ENCODE peak calls at places on chromosomes 4 and X, in ten cellular contexts. One of them, this sample, is unnamed.

GRCh38 chr4:110503588-110504435 is 27.9 kb downstream of the ENPEP start:
- DNase-seq in stimulated activated naive B cell treated with anti-CD40 and anti-IgM and Interleukin-4, amounts not matched to agents 10 μg/mL and 1 μg/mL and 100 μg/mL, for 72 hours: no peak
- DNase-seq in HT1080: no peak
- DNase-seq in non-pigmented ciliary epithelial cell: no peak
- DNase-seq in stimulated activated CD8-positive, alpha-beta memory T cell treated with anti-CD3 and anti-CD28 coated beads, Interleukin-2, amount 100 ng/mL, for 1 hour: no peak
- DNase-seq in GM12891: no peak
- DNase-seq in M059J: no peak
- DNase-seq in activated T-cell treated with anti-CD3 and anti-CD28 coated beads, Interleukin-2, amount 50 U/mL, for 72 hours: no peak
- DNase-seq in hippocampal formation: no peak
- DNase-seq in T-cell: no peak
- DNase-seq in this sample: no peak

GRCh38 chr4:170656506-170656905 is 566.8 kb upstream of the AADAT start:
- DNase-seq in stimulated activated naive B cell treated with anti-CD40 and anti-IgM and Interleukin-4, amounts not matched to agents 10 μg/mL and 1 μg/mL and 100 μg/mL, for 72 hours: no peak
- DNase-seq in HT1080: no peak
- DNase-seq in non-pigmented ciliary epithelial cell: no peak
- DNase-seq in stimulated activated CD8-positive, alpha-beta memory T cell treated with anti-CD3 and anti-CD28 coated beads, Interleukin-2, amount 100 ng/mL, for 1 hour: no peak
- DNase-seq in GM12891: no peak
- DNase-seq in M059J: no peak
- DNase-seq in activated T-cell treated with anti-CD3 and anti-CD28 coated beads, Interleukin-2, amount 50 U/mL, for 72 hours: no peak
- DNase-seq in hippocampal formation: no peak
- DNase-seq in T-cell: no peak
- DNase-seq in this sample: no peak

GRCh38 chr4:37383579-37384229 is 139.2 kb downstream of the NWD2 start:
- DNase-seq in stimulated activated naive B cell treated with anti-CD40 and anti-IgM and Interleukin-4, amounts not matched to agents 10 μg/mL and 1 μg/mL and 100 μg/mL, for 72 hours: peak
- DNase-seq in HT1080: peak
- DNase-seq in non-pigmented ciliary epithelial cell: no peak
- DNase-seq in stimulated activated CD8-positive, alpha-beta memory T cell treated with anti-CD3 and anti-CD28 coated beads, Interleukin-2, amount 100 ng/mL, for 1 hour: no peak
- DNase-seq in GM12891: no peak
- DNase-seq in M059J: peak
- DNase-seq in activated T-cell treated with anti-CD3 and anti-CD28 coated beads, Interleukin-2, amount 50 U/mL, for 72 hours: peak
- DNase-seq in hippocampal formation: peak
- DNase-seq in T-cell: no peak
- DNase-seq in this sample: peak

GRCh38 chr4:87108142-87108546 is 112.3 kb downstream of the KLHL8 start:
- DNase-seq in stimulated activated naive B cell treated with anti-CD40 and anti-IgM and Interleukin-4, amounts not matched to agents 10 μg/mL and 1 μg/mL and 100 μg/mL, for 72 hours: no peak
- DNase-seq in HT1080: peak
- DNase-seq in non-pigmented ciliary epithelial cell: peak
- DNase-seq in stimulated activated CD8-positive, alpha-beta memory T cell treated with anti-CD3 and anti-CD28 coated beads, Interleukin-2, amount 100 ng/mL, for 1 hour: no peak
- DNase-seq in GM12891: no peak
- DNase-seq in M059J: peak
- DNase-seq in activated T-cell treated with anti-CD3 and anti-CD28 coated beads, Interleukin-2, amount 50 U/mL, for 72 hours: no peak
- DNase-seq in hippocampal formation: no peak
- DNase-seq in T-cell: no peak
- DNase-seq in this sample: no peak

GRCh38 chr4:77203380-77204197 is 46.6 kb downstream of the CCNG2 start:
- DNase-seq in stimulated activated naive B cell treated with anti-CD40 and anti-IgM and Interleukin-4, amounts not matched to agents 10 μg/mL and 1 μg/mL and 100 μg/mL, for 72 hours: peak
- DNase-seq in HT1080: peak
- DNase-seq in non-pigmented ciliary epithelial cell: peak
- DNase-seq in stimulated activated CD8-positive, alpha-beta memory T cell treated with anti-CD3 and anti-CD28 coated beads, Interleukin-2, amount 100 ng/mL, for 1 hour: peak
- DNase-seq in GM12891: peak
- DNase-seq in M059J: peak
- DNase-seq in activated T-cell treated with anti-CD3 and anti-CD28 coated beads, Interleukin-2, amount 50 U/mL, for 72 hours: peak
- DNase-seq in hippocampal formation: peak
- DNase-seq in T-cell: peak
- DNase-seq in this sample: peak

GRCh38 chr4:27638163-27638915 is 777.7 kb downstream of the STIM2 start:
- DNase-seq in stimulated activated naive B cell treated with anti-CD40 and anti-IgM and Interleukin-4, amounts not matched to agents 10 μg/mL and 1 μg/mL and 100 μg/mL, for 72 hours: no peak
- DNase-seq in HT1080: peak
- DNase-seq in non-pigmented ciliary epithelial cell: peak
- DNase-seq in stimulated activated CD8-positive, alpha-beta memory T cell treated with anti-CD3 and anti-CD28 coated beads, Interleukin-2, amount 100 ng/mL, for 1 hour: no peak
- DNase-seq in GM12891: no peak
- DNase-seq in M059J: no peak
- DNase-seq in activated T-cell treated with anti-CD3 and anti-CD28 coated beads, Interleukin-2, amount 50 U/mL, for 72 hours: no peak
- DNase-seq in hippocampal formation: no peak
- DNase-seq in T-cell: no peak
- DNase-seq in this sample: no peak

GRCh38 chr4:86657910-86658309 is 63.8 kb downstream of the PTPN13 start:
- DNase-seq in stimulated activated naive B cell treated with anti-CD40 and anti-IgM and Interleukin-4, amounts not matched to agents 10 μg/mL and 1 μg/mL and 100 μg/mL, for 72 hours: no peak
- DNase-seq in HT1080: no peak
- DNase-seq in non-pigmented ciliary epithelial cell: no peak
- DNase-seq in stimulated activated CD8-positive, alpha-beta memory T cell treated with anti-CD3 and anti-CD28 coated beads, Interleukin-2, amount 100 ng/mL, for 1 hour: no peak
- DNase-seq in GM12891: no peak
- DNase-seq in M059J: no peak
- DNase-seq in activated T-cell treated with anti-CD3 and anti-CD28 coated beads, Interleukin-2, amount 50 U/mL, for 72 hours: no peak
- DNase-seq in hippocampal formation: no peak
- DNase-seq in T-cell: no peak
- DNase-seq in this sample: no peak

GRCh38 chrX:104018126-104018525 is 4.6 kb upstream of the H2BW1 start:
- DNase-seq in stimulated activated naive B cell treated with anti-CD40 and anti-IgM and Interleukin-4, amounts not matched to agents 10 μg/mL and 1 μg/mL and 100 μg/mL, for 72 hours: no peak
- DNase-seq in HT1080: no peak
- DNase-seq in non-pigmented ciliary epithelial cell: no peak
- DNase-seq in stimulated activated CD8-positive, alpha-beta memory T cell treated with anti-CD3 and anti-CD28 coated beads, Interleukin-2, amount 100 ng/mL, for 1 hour: no peak
- DNase-seq in GM12891: no peak
- DNase-seq in M059J: no peak
- DNase-seq in activated T-cell treated with anti-CD3 and anti-CD28 coated beads, Interleukin-2, amount 50 U/mL, for 72 hours: no peak
- DNase-seq in hippocampal formation: no peak
- DNase-seq in T-cell: no peak
- DNase-seq in this sample: no peak

GRCh38 chrX:76148011-76148665 is 24.7 kb upstream of the PBDC1 start:
- DNase-seq in stimulated activated naive B cell treated with anti-CD40 and anti-IgM and Interleukin-4, amounts not matched to agents 10 μg/mL and 1 μg/mL and 100 μg/mL, for 72 hours: no peak
- DNase-seq in HT1080: peak
- DNase-seq in non-pigmented ciliary epithelial cell: no peak
- DNase-seq in stimulated activated CD8-positive, alpha-beta memory T cell treated with anti-CD3 and anti-CD28 coated beads, Interleukin-2, amount 100 ng/mL, for 1 hour: no peak
- DNase-seq in GM12891: no peak
- DNase-seq in M059J: peak
- DNase-seq in activated T-cell treated with anti-CD3 and anti-CD28 coated beads, Interleukin-2, amount 50 U/mL, for 72 hours: peak
- DNase-seq in hippocampal formation: no peak
- DNase-seq in T-cell: no peak
- DNase-seq in this sample: peak

GRCh38 chrX:132407704-132408103 is 81.1 kb downstream of the MBNL3 start:
- DNase-seq in stimulated activated naive B cell treated with anti-CD40 and anti-IgM and Interleukin-4, amounts not matched to agents 10 μg/mL and 1 μg/mL and 100 μg/mL, for 72 hours: no peak
- DNase-seq in HT1080: no peak
- DNase-seq in non-pigmented ciliary epithelial cell: no peak
- DNase-seq in stimulated activated CD8-positive, alpha-beta memory T cell treated with anti-CD3 and anti-CD28 coated beads, Interleukin-2, amount 100 ng/mL, for 1 hour: no peak
- DNase-seq in GM12891: no peak
- DNase-seq in M059J: no peak
- DNase-seq in activated T-cell treated with anti-CD3 and anti-CD28 coated beads, Interleukin-2, amount 50 U/mL, for 72 hours: no peak
- DNase-seq in hippocampal formation: no peak
- DNase-seq in T-cell: no peak
- DNase-seq in this sample: no peak

GRCh38 chr4:47855350-47855749 is 17.5 kb upstream of the CORIN start:
- DNase-seq in stimulated activated naive B cell treated with anti-CD40 and anti-IgM and Interleukin-4, amounts not matched to agents 10 μg/mL and 1 μg/mL and 100 μg/mL, for 72 hours: no peak
- DNase-seq in HT1080: no peak
- DNase-seq in non-pigmented ciliary epithelial cell: peak
- DNase-seq in stimulated activated CD8-positive, alpha-beta memory T cell treated with anti-CD3 and anti-CD28 coated beads, Interleukin-2, amount 100 ng/mL, for 1 hour: no peak
- DNase-seq in GM12891: no peak
- DNase-seq in M059J: no peak
- DNase-seq in activated T-cell treated with anti-CD3 and anti-CD28 coated beads, Interleukin-2, amount 50 U/mL, for 72 hours: no peak
- DNase-seq in hippocampal formation: no peak
- DNase-seq in T-cell: no peak
- DNase-seq in this sample: no peak

GRCh38 chrX:56788229-56788628 is 59.2 kb downstream of the NBDY start:
- DNase-seq in stimulated activated naive B cell treated with anti-CD40 and anti-IgM and Interleukin-4, amounts not matched to agents 10 μg/mL and 1 μg/mL and 100 μg/mL, for 72 hours: no peak
- DNase-seq in HT1080: peak
- DNase-seq in non-pigmented ciliary epithelial cell: no peak
- DNase-seq in stimulated activated CD8-positive, alpha-beta memory T cell treated with anti-CD3 and anti-CD28 coated beads, Interleukin-2, amount 100 ng/mL, for 1 hour: no peak
- DNase-seq in GM12891: no peak
- DNase-seq in M059J: no peak
- DNase-seq in activated T-cell treated with anti-CD3 and anti-CD28 coated beads, Interleukin-2, amount 50 U/mL, for 72 hours: no peak
- DNase-seq in hippocampal formation: peak
- DNase-seq in T-cell: no peak
- DNase-seq in this sample: no peak

GRCh38 chr4:26099967-26100366 is 185.9 kb downstream of the SMIM20 start:
- DNase-seq in stimulated activated naive B cell treated with anti-CD40 and anti-IgM and Interleukin-4, amounts not matched to agents 10 μg/mL and 1 μg/mL and 100 μg/mL, for 72 hours: no peak
- DNase-seq in HT1080: no peak
- DNase-seq in non-pigmented ciliary epithelial cell: no peak
- DNase-seq in stimulated activated CD8-positive, alpha-beta memory T cell treated with anti-CD3 and anti-CD28 coated beads, Interleukin-2, amount 100 ng/mL, for 1 hour: no peak
- DNase-seq in GM12891: no peak
- DNase-seq in M059J: no peak
- DNase-seq in activated T-cell treated with anti-CD3 and anti-CD28 coated beads, Interleukin-2, amount 50 U/mL, for 72 hours: no peak
- DNase-seq in hippocampal formation: no peak
- DNase-seq in T-cell: no peak
- DNase-seq in this sample: no peak

GRCh38 chr4:80125252-80126177 is 52.5 kb upstream of the ANTXR2 start:
- DNase-seq in stimulated activated naive B cell treated with anti-CD40 and anti-IgM and Interleukin-4, amounts not matched to agents 10 μg/mL and 1 μg/mL and 100 μg/mL, for 72 hours: no peak
- DNase-seq in HT1080: peak
- DNase-seq in non-pigmented ciliary epithelial cell: no peak
- DNase-seq in stimulated activated CD8-positive, alpha-beta memory T cell treated with anti-CD3 and anti-CD28 coated beads, Interleukin-2, amount 100 ng/mL, for 1 hour: no peak
- DNase-seq in GM12891: no peak
- DNase-seq in M059J: peak
- DNase-seq in activated T-cell treated with anti-CD3 and anti-CD28 coated beads, Interleukin-2, amount 50 U/mL, for 72 hours: peak
- DNase-seq in hippocampal formation: no peak
- DNase-seq in T-cell: peak
- DNase-seq in this sample: peak

GRCh38 chrX:115642895-115643530 is 82.0 kb downstream of the PLS3 start:
- DNase-seq in stimulated activated naive B cell treated with anti-CD40 and anti-IgM and Interleukin-4, amounts not matched to agents 10 μg/mL and 1 μg/mL and 100 μg/mL, for 72 hours: peak
- DNase-seq in HT1080: peak
- DNase-seq in non-pigmented ciliary epithelial cell: no peak
- DNase-seq in stimulated activated CD8-positive, alpha-beta memory T cell treated with anti-CD3 and anti-CD28 coated beads, Interleukin-2, amount 100 ng/mL, for 1 hour: no peak
- DNase-seq in GM12891: no peak
- DNase-seq in M059J: peak
- DNase-seq in activated T-cell treated with anti-CD3 and anti-CD28 coated beads, Interleukin-2, amount 50 U/mL, for 72 hours: peak
- DNase-seq in hippocampal formation: peak
- DNase-seq in T-cell: no peak
- DNase-seq in this sample: peak

GRCh38 chr4:37139987-37140386 is 104.6 kb upstream of the NWD2 start:
- DNase-seq in stimulated activated naive B cell treated with anti-CD40 and anti-IgM and Interleukin-4, amounts not matched to agents 10 μg/mL and 1 μg/mL and 100 μg/mL, for 72 hours: no peak
- DNase-seq in HT1080: no peak
- DNase-seq in non-pigmented ciliary epithelial cell: no peak
- DNase-seq in stimulated activated CD8-positive, alpha-beta memory T cell treated with anti-CD3 and anti-CD28 coated beads, Interleukin-2, amount 100 ng/mL, for 1 hour: no peak
- DNase-seq in GM12891: no peak
- DNase-seq in M059J: no peak
- DNase-seq in activated T-cell treated with anti-CD3 and anti-CD28 coated beads, Interleukin-2, amount 50 U/mL, for 72 hours: no peak
- DNase-seq in hippocampal formation: no peak
- DNase-seq in T-cell: no peak
- DNase-seq in this sample: no peak

GRCh38 chr4:146582864-146583263 is 55.8 kb upstream of the POU4F2 start:
- DNase-seq in stimulated activated naive B cell treated with anti-CD40 and anti-IgM and Interleukin-4, amounts not matched to agents 10 μg/mL and 1 μg/mL and 100 μg/mL, for 72 hours: no peak
- DNase-seq in HT1080: peak
- DNase-seq in non-pigmented ciliary epithelial cell: no peak
- DNase-seq in stimulated activated CD8-positive, alpha-beta memory T cell treated with anti-CD3 and anti-CD28 coated beads, Interleukin-2, amount 100 ng/mL, for 1 hour: no peak
- DNase-seq in GM12891: no peak
- DNase-seq in M059J: no peak
- DNase-seq in activated T-cell treated with anti-CD3 and anti-CD28 coated beads, Interleukin-2, amount 50 U/mL, for 72 hours: no peak
- DNase-seq in hippocampal formation: no peak
- DNase-seq in T-cell: no peak
- DNase-seq in this sample: no peak

GRCh38 chr4:159071178-159071968 is 31.5 kb upstream of the RAPGEF2 start:
- DNase-seq in stimulated activated naive B cell treated with anti-CD40 and anti-IgM and Interleukin-4, amounts not matched to agents 10 μg/mL and 1 μg/mL and 100 μg/mL, for 72 hours: no peak
- DNase-seq in HT1080: peak
- DNase-seq in non-pigmented ciliary epithelial cell: peak
- DNase-seq in stimulated activated CD8-positive, alpha-beta memory T cell treated with anti-CD3 and anti-CD28 coated beads, Interleukin-2, amount 100 ng/mL, for 1 hour: no peak
- DNase-seq in GM12891: no peak
- DNase-seq in M059J: peak
- DNase-seq in activated T-cell treated with anti-CD3 and anti-CD28 coated beads, Interleukin-2, amount 50 U/mL, for 72 hours: no peak
- DNase-seq in hippocampal formation: no peak
- DNase-seq in T-cell: no peak
- DNase-seq in this sample: no peak

GRCh38 chr4:69830529-69831269 is 29.2 kb downstream of the SULT1E1 start:
- DNase-seq in stimulated activated naive B cell treated with anti-CD40 and anti-IgM and Interleukin-4, amounts not matched to agents 10 μg/mL and 1 μg/mL and 100 μg/mL, for 72 hours: no peak
- DNase-seq in HT1080: peak
- DNase-seq in non-pigmented ciliary epithelial cell: peak
- DNase-seq in stimulated activated CD8-positive, alpha-beta memory T cell treated with anti-CD3 and anti-CD28 coated beads, Interleukin-2, amount 100 ng/mL, for 1 hour: no peak
- DNase-seq in GM12891: no peak
- DNase-seq in M059J: no peak
- DNase-seq in activated T-cell treated with anti-CD3 and anti-CD28 coated beads, Interleukin-2, amount 50 U/mL, for 72 hours: no peak
- DNase-seq in hippocampal formation: no peak
- DNase-seq in T-cell: no peak
- DNase-seq in this sample: peak

GRCh38 chrX:44733931-44734330 is 109.9 kb upstream of the DUSP21 start:
- DNase-seq in stimulated activated naive B cell treated with anti-CD40 and anti-IgM and Interleukin-4, amounts not matched to agents 10 μg/mL and 1 μg/mL and 100 μg/mL, for 72 hours: no peak
- DNase-seq in HT1080: no peak
- DNase-seq in non-pigmented ciliary epithelial cell: no peak
- DNase-seq in stimulated activated CD8-positive, alpha-beta memory T cell treated with anti-CD3 and anti-CD28 coated beads, Interleukin-2, amount 100 ng/mL, for 1 hour: no peak
- DNase-seq in GM12891: no peak
- DNase-seq in M059J: peak
- DNase-seq in activated T-cell treated with anti-CD3 and anti-CD28 coated beads, Interleukin-2, amount 50 U/mL, for 72 hours: no peak
- DNase-seq in hippocampal formation: no peak
- DNase-seq in T-cell: no peak
- DNase-seq in this sample: no peak

GRCh38 chr4:78645853-78646757 is 94.5 kb downstream of the ANXA3 start:
- DNase-seq in stimulated activated naive B cell treated with anti-CD40 and anti-IgM and Interleukin-4, amounts not matched to agents 10 μg/mL and 1 μg/mL and 100 μg/mL, for 72 hours: no peak
- DNase-seq in HT1080: peak
- DNase-seq in non-pigmented ciliary epithelial cell: peak
- DNase-seq in stimulated activated CD8-positive, alpha-beta memory T cell treated with anti-CD3 and anti-CD28 coated beads, Interleukin-2, amount 100 ng/mL, for 1 hour: no peak
- DNase-seq in GM12891: no peak
- DNase-seq in M059J: peak
- DNase-seq in activated T-cell treated with anti-CD3 and anti-CD28 coated beads, Interleukin-2, amount 50 U/mL, for 72 hours: no peak
- DNase-seq in hippocampal formation: peak
- DNase-seq in T-cell: no peak
- DNase-seq in this sample: no peak

GRCh38 chrX:140157611-140158010 is 192.3 kb upstream of the CXorf66 start:
- DNase-seq in stimulated activated naive B cell treated with anti-CD40 and anti-IgM and Interleukin-4, amounts not matched to agents 10 μg/mL and 1 μg/mL and 100 μg/mL, for 72 hours: no peak
- DNase-seq in HT1080: peak
- DNase-seq in non-pigmented ciliary epithelial cell: peak
- DNase-seq in stimulated activated CD8-positive, alpha-beta memory T cell treated with anti-CD3 and anti-CD28 coated beads, Interleukin-2, amount 100 ng/mL, for 1 hour: no peak
- DNase-seq in GM12891: no peak
- DNase-seq in M059J: peak
- DNase-seq in activated T-cell treated with anti-CD3 and anti-CD28 coated beads, Interleukin-2, amount 50 U/mL, for 72 hours: no peak
- DNase-seq in hippocampal formation: no peak
- DNase-seq in T-cell: no peak
- DNase-seq in this sample: no peak

GRCh38 chr4:70996014-70996353 is 2.5 kb downstream of the DCK start:
- DNase-seq in stimulated activated naive B cell treated with anti-CD40 and anti-IgM and Interleukin-4, amounts not matched to agents 10 μg/mL and 1 μg/mL and 100 μg/mL, for 72 hours: no peak
- DNase-seq in HT1080: no peak
- DNase-seq in non-pigmented ciliary epithelial cell: no peak
- DNase-seq in stimulated activated CD8-positive, alpha-beta memory T cell treated with anti-CD3 and anti-CD28 coated beads, Interleukin-2, amount 100 ng/mL, for 1 hour: no peak
- DNase-seq in GM12891: no peak
- DNase-seq in M059J: no peak
- DNase-seq in activated T-cell treated with anti-CD3 and anti-CD28 coated beads, Interleukin-2, amount 50 U/mL, for 72 hours: peak
- DNase-seq in hippocampal formation: no peak
- DNase-seq in T-cell: no peak
- DNase-seq in this sample: peak

GRCh38 chr4:18869166-18869565 is 847.6 kb upstream of the LCORL start:
- DNase-seq in stimulated activated naive B cell treated with anti-CD40 and anti-IgM and Interleukin-4, amounts not matched to agents 10 μg/mL and 1 μg/mL and 100 μg/mL, for 72 hours: no peak
- DNase-seq in HT1080: no peak
- DNase-seq in non-pigmented ciliary epithelial cell: no peak
- DNase-seq in stimulated activated CD8-positive, alpha-beta memory T cell treated with anti-CD3 and anti-CD28 coated beads, Interleukin-2, amount 100 ng/mL, for 1 hour: no peak
- DNase-seq in GM12891: no peak
- DNase-seq in M059J: no peak
- DNase-seq in activated T-cell treated with anti-CD3 and anti-CD28 coated beads, Interleukin-2, amount 50 U/mL, for 72 hours: no peak
- DNase-seq in hippocampal formation: no peak
- DNase-seq in T-cell: no peak
- DNase-seq in this sample: no peak

GRCh38 chrX:86887341-86887740 is 630.3 kb upstream of the KLHL4 start:
- DNase-seq in stimulated activated naive B cell treated with anti-CD40 and anti-IgM and Interleukin-4, amounts not matched to agents 10 μg/mL and 1 μg/mL and 100 μg/mL, for 72 hours: no peak
- DNase-seq in HT1080: no peak
- DNase-seq in non-pigmented ciliary epithelial cell: no peak
- DNase-seq in stimulated activated CD8-positive, alpha-beta memory T cell treated with anti-CD3 and anti-CD28 coated beads, Interleukin-2, amount 100 ng/mL, for 1 hour: no peak
- DNase-seq in GM12891: no peak
- DNase-seq in M059J: no peak
- DNase-seq in activated T-cell treated with anti-CD3 and anti-CD28 coated beads, Interleukin-2, amount 50 U/mL, for 72 hours: no peak
- DNase-seq in hippocampal formation: no peak
- DNase-seq in T-cell: no peak
- DNase-seq in this sample: no peak

GRCh38 chr4:71520308-71520707 is 181.5 kb downstream of the SLC4A4 start:
- DNase-seq in stimulated activated naive B cell treated with anti-CD40 and anti-IgM and Interleukin-4, amounts not matched to agents 10 μg/mL and 1 μg/mL and 100 μg/mL, for 72 hours: no peak
- DNase-seq in HT1080: no peak
- DNase-seq in non-pigmented ciliary epithelial cell: no peak
- DNase-seq in stimulated activated CD8-positive, alpha-beta memory T cell treated with anti-CD3 and anti-CD28 coated beads, Interleukin-2, amount 100 ng/mL, for 1 hour: no peak
- DNase-seq in GM12891: no peak
- DNase-seq in M059J: no peak
- DNase-seq in activated T-cell treated with anti-CD3 and anti-CD28 coated beads, Interleukin-2, amount 50 U/mL, for 72 hours: no peak
- DNase-seq in hippocampal formation: no peak
- DNase-seq in T-cell: no peak
- DNase-seq in this sample: no peak

GRCh38 chrX:10482262-10482661 is 138.1 kb downstream of the MID1 start:
- DNase-seq in stimulated activated naive B cell treated with anti-CD40 and anti-IgM and Interleukin-4, amounts not matched to agents 10 μg/mL and 1 μg/mL and 100 μg/mL, for 72 hours: peak
- DNase-seq in HT1080: no peak
- DNase-seq in non-pigmented ciliary epithelial cell: no peak
- DNase-seq in stimulated activated CD8-positive, alpha-beta memory T cell treated with anti-CD3 and anti-CD28 coated beads, Interleukin-2, amount 100 ng/mL, for 1 hour: no peak
- DNase-seq in GM12891: no peak
- DNase-seq in M059J: no peak
- DNase-seq in activated T-cell treated with anti-CD3 and anti-CD28 coated beads, Interleukin-2, amount 50 U/mL, for 72 hours: no peak
- DNase-seq in hippocampal formation: no peak
- DNase-seq in T-cell: no peak
- DNase-seq in this sample: no peak

GRCh38 chr4:140158234-140159030 is 4.4 kb upstream of the MAML3 start:
- DNase-seq in stimulated activated naive B cell treated with anti-CD40 and anti-IgM and Interleukin-4, amounts not matched to agents 10 μg/mL and 1 μg/mL and 100 μg/mL, for 72 hours: no peak
- DNase-seq in HT1080: no peak
- DNase-seq in non-pigmented ciliary epithelial cell: no peak
- DNase-seq in stimulated activated CD8-positive, alpha-beta memory T cell treated with anti-CD3 and anti-CD28 coated beads, Interleukin-2, amount 100 ng/mL, for 1 hour: no peak
- DNase-seq in GM12891: no peak
- DNase-seq in M059J: no peak
- DNase-seq in activated T-cell treated with anti-CD3 and anti-CD28 coated beads, Interleukin-2, amount 50 U/mL, for 72 hours: no peak
- DNase-seq in hippocampal formation: no peak
- DNase-seq in T-cell: no peak
- DNase-seq in this sample: no peak

This sample was measured in activated naive CD4-positive, alpha-beta T cell treated with anti-CD3 and anti-CD28 coated beads, Interleukin-2, amount 10 ng/mL, durations not matched to agents 7 days and 5 days.